ENCODE peak calls at places on chromosome 2, in six cellular contexts. L is lung microvascular endothelial cell, I is anterior cingulate cortex, R is cardiac muscle cell, S is Kasumi-1, B is Daoy. H is an unnamed sample.

GRCh38 chr2:206084870-206085741 is 868 bp downstream of the INO80D start:
- DNase-seq in L (peak; percentile 26), I (no peak), R (peak; percentile 66), S (no peak), B (peak; percentile 43), H (peak; percentile 37)

GRCh38 chr2:132656213-132656612 is 13.8 kb downstream of the LYPD1 start:
- DNase-seq in L (no peak), I (no peak), R (no peak), S (no peak), B (no peak), H (peak; percentile 39)

GRCh38 chr2:96142217-96143113 is 2.8 kb downstream of the DUSP2 start:
- DNase-seq in L (no peak), I (no peak), R (no peak), S (no peak), B (peak; percentile 28), H (no peak)

GRCh38 chr2:221570321-221571107 is 1.6 kb downstream of the EPHA4 start:
- DNase-seq in L (peak; percentile 51), I (no peak), R (peak; percentile 45), S (no peak), B (peak; percentile 44), H (peak; percentile 39)

GRCh38 chr2:2668681-2669265 is 337.7 kb upstream of the MYT1L start:
- DNase-seq in L (no peak), I (no peak), R (no peak), S (no peak), B (no peak), H (no peak)

GRCh38 chr2:152012697-152013096 is 86.1 kb downstream of the CACNB4 start:
- DNase-seq in L (no peak), I (no peak), R (no peak), S (no peak), B (no peak), H (peak; percentile 24)

GRCh38 chr2:3470856-3471737 is 48.2 kb downstream of the ADI1 start:
- DNase-seq in L (no peak), I (no peak), R (no peak), S (no peak), B (no peak), H (no peak)

GRCh38 chr2:98749053-98749450 is 18.1 kb upstream of the MGAT4A start:
- DNase-seq in L (peak; percentile 49), I (no peak), R (peak; percentile 3), S (peak; percentile 68), B (no peak), H (no peak)

GRCh38 chr2:239306274-239307220 is 94.3 kb downstream of the HDAC4 start:
- DNase-seq in L (no peak), I (no peak), R (no peak), S (no peak), B (no peak), H (no peak)

GRCh38 chr2:61582191-61582590 is 44.0 kb upstream of the XPO1 start:
- DNase-seq in L (no peak), I (no peak), R (no peak), S (no peak), B (no peak), H (no peak)

GRCh38 chr2:197950754-197951153 is 146.4 kb downstream of the PLCL1 start:
- DNase-seq in L (no peak), I (no peak), R (no peak), S (no peak), B (no peak), H (no peak)

GRCh38 chr2:160324161-160324768 is 124.2 kb upstream of the ITGB6 start:
- DNase-seq in L (peak; percentile 68), I (no peak), R (peak; percentile 59), S (peak; percentile 78), B (peak; percentile 44), H (peak; percentile 63)

GRCh38 chr2:48249631-48250473 is 280.1 kb upstream of the STON1 start:
- DNase-seq in L (no peak), I (no peak), R (no peak), S (peak; percentile 71), B (no peak), H (peak; percentile 51)

GRCh38 chr2:152098033-152098797 is 629 bp downstream of the CACNB4 start:
- DNase-seq in L (peak; percentile 32), I (no peak), R (peak; percentile 36), S (peak; percentile 74), B (peak; percentile 21), H (peak; percentile 23)

GRCh38 chr2:134310450-134311079 is 56.7 kb downstream of the MGAT5 start:
- DNase-seq in L (peak; percentile 77), I (no peak), R (no peak), S (no peak), B (no peak), H (peak; percentile 62)

GRCh38 chr2:196681510-196681909 is 42.0 kb downstream of the CCDC150 start:
- DNase-seq in L (no peak), I (no peak), R (no peak), S (no peak), B (no peak), H (no peak)

GRCh38 chr2:25339791-25340339 is 1.9 kb downstream of the DNMT3A start:
- DNase-seq in L (no peak), I (no peak), R (peak; percentile 62), S (no peak), B (no peak), H (no peak)

GRCh38 chr2:118056165-118056534 is 32.1 kb upstream of the INSIG2 start:
- DNase-seq in L (no peak), I (no peak), R (no peak), S (no peak), B (no peak), H (no peak)

GRCh38 chr2:239675856-239676715 is 275.3 kb upstream of the HDAC4 start:
- DNase-seq in L (no peak), I (no peak), R (no peak), S (no peak), B (no peak), H (no peak)

GRCh38 chr2:222318026-222318711 is 19.4 kb upstream of the PAX3 start:
- DNase-seq in L (peak; percentile 74), I (no peak), R (peak; percentile 85), S (peak; percentile 45), B (peak; percentile 86), H (peak; percentile 64)

GRCh38 chr2:46313063-46313462 is 15.9 kb downstream of the EPAS1 start:
- DNase-seq in L (no peak), I (no peak), R (no peak), S (no peak), B (no peak), H (no peak)

GRCh38 chr2:40439473-40439872 is 12.4 kb downstream of the SLC8A1 start:
- DNase-seq in L (no peak), I (no peak), R (no peak), S (no peak), B (no peak), H (peak; percentile 69)

GRCh38 chr2:16014041-16014787 is 73.9 kb downstream of the MYCN start:
- DNase-seq in L (no peak), I (no peak), R (no peak), S (no peak), B (no peak), H (no peak)

GRCh38 chr2:62794791-62795190 is 89.3 kb downstream of the EHBP1 start:
- DNase-seq in L (peak; percentile 68), I (no peak), R (no peak), S (no peak), B (peak; percentile 5), H (peak; percentile 73)

GRCh38 chr2:201734111-201734510 is 35.7 kb upstream of the MPP4 start:
- DNase-seq in L (no peak), I (no peak), R (no peak), S (no peak), B (no peak), H (no peak)